ENCODE peak calls at places on chromosomes 13 and 19, in eight cellular contexts. J, M, N, G, X, U, H and W are unnamed samples.
A peak's percentile ranks its signal among the peaks of the same experiment; 100 is the strongest.

GRCh38 chr19:56507446-56508281 is at the start of gene ZNF471:
- DNase-seq in J (peak; percentile 99), X (peak; percentile 98), H (peak; percentile 81), G (no peak), M (peak; percentile 97), N (no peak), U (peak; percentile 98), W (peak; percentile 98)

GRCh38 chr13:80116107-80116506 is 224.8 kb downstream of the SPRY2 start:
- DNase-seq in H (no peak), X (peak; percentile 68), J (no peak), M (peak; percentile 73), N (no peak), U (peak; percentile 60), G (no peak), W (no peak)

GRCh38 chr13:42821437-42821836 is 40.1 kb downstream of the FAM216B start:
- DNase-seq in H (no peak), J (no peak), N (no peak), X (peak; percentile 49), U (peak; percentile 91), M (peak; percentile 68), G (no peak), W (no peak)

GRCh38 chr13:21663197-21663596 is 7.7 kb upstream of the FGF9 start:
- DNase-seq in M (no peak), X (no peak), H (no peak), G (no peak), U (no peak), N (peak; percentile 91), J (no peak), W (no peak)

GRCh38 chr19:48506138-48506733 is 5.4 kb downstream of the LMTK3 start:
- DNase-seq in M (peak; percentile 18), H (no peak), N (peak; percentile 38), U (peak; percentile 64), J (no peak), X (peak; percentile 65), G (no peak), W (no peak)

GRCh38 chr19:23046743-23047142 is 43.8 kb upstream of the ZNF728 start:
- DNase-seq in J (no peak), X (no peak), N (no peak), M (no peak), U (no peak), H (no peak), G (no peak), W (no peak)

GRCh38 chr13:91349992-91350911 is 2.8 kb downstream of the MIR17HG start:
- DNase-seq in U (no peak), H (no peak), M (no peak), X (no peak), J (no peak), N (no peak), G (no peak), W (no peak)

GRCh38 chr13:30907167-30907761 is 1.2 kb downstream of the MEDAG start:
- DNase-seq in M (no peak), U (peak; percentile 57), N (no peak), H (no peak), X (peak; percentile 70), J (no peak), G (no peak), W (no peak)

GRCh38 chr13:38680912-38681311 is 6.0 kb upstream of the FREM2 start:
- DNase-seq in N (no peak), H (no peak), M (no peak), G (no peak), U (no peak), X (no peak), J (no peak), W (no peak)

GRCh38 chr13:49836516-49836915 is 44.0 kb upstream of the KPNA3 start:
- DNase-seq in M (no peak), U (no peak), J (no peak), N (no peak), H (no peak), X (no peak), G (no peak), W (no peak)

GRCh38 chr13:46607768-46608553 is 55.0 kb downstream of the LRCH1 start:
- DNase-seq in X (no peak), U (no peak), M (no peak), H (peak; percentile 52), N (no peak), J (no peak), G (no peak), W (no peak)

GRCh38 chr13:45451282-45451681 is 13.5 kb upstream of the COG3 start:
- DNase-seq in N (no peak), H (no peak), J (no peak), G (no peak), X (no peak), M (no peak), U (no peak), W (no peak)